ENCODE peak calls at places on chromosomes 1 and 21, in five cellular contexts. Y is BE2C; E is CD4-positive, alpha-beta memory T cell; J is neuronal stem cell; D is osteoblast. O is an unnamed sample. For H3K36me3 and H3K27me3, the result is how much of the 10 kb centered on the place peaks cover.

GRCh38 chr1:7278045-7278444 is 492.8 kb downstream of the CAMTA1 start:
- DNase-seq in Y (no peak), E (no peak), J (no peak), D (no peak), O (no peak)

GRCh38 chr1:66274634-66275033 is 259.3 kb upstream of the SGIP1 start:
- DNase-seq in Y (no peak), E (peak), J (no peak), D (no peak), O (no peak)

GRCh38 chr21:16076465-16076864 is 346.7 kb downstream of the USP25 start:
- DNase-seq in Y (no peak), E (no peak), J (no peak), D (no peak), O (no peak)

GRCh38 chr1:220892997-220893700 is 13.9 kb downstream of the HLX start:
- DNase-seq in Y (no peak), E (no peak), J (no peak), D (no peak), O (peak)

GRCh38 chr1:223870617-223871574 is 25.1 kb upstream of the TP53BP2 start:
- DNase-seq in Y (peak), E (no peak), J (no peak), D (no peak), O (no peak)

GRCh38 chr1:1680912-1681273 is 11.7 kb downstream of the SLC35E2B start:
- DNase-seq in Y (peak), E (no peak), J (no peak), D (peak), O (no peak)

GRCh38 chr1:169753549-169753948 is 19.7 kb upstream of the SELE start:
- DNase-seq in Y (no peak), E (no peak), J (no peak), D (no peak), O (peak)

GRCh38 chr1:78222225-78222961 is 176.6 kb downstream of the GIPC2 start:
- DNase-seq in Y (no peak), E (no peak), J (no peak), D (no peak), O (no peak)

GRCh38 chr1:81424056-81424455 is 376.7 kb upstream of the ADGRL2 start:
- DNase-seq in Y (no peak), E (no peak), J (no peak), D (no peak), O (no peak)

GRCh38 chr1:9121891-9122409 is 7.0 kb downstream of the GPR157 start:
- DNase-seq in Y (no peak), E (peak), J (no peak), D (no peak), O (no peak)

GRCh38 chr21:27040738-27041137 is 73.8 kb upstream of the ADAMTS5 start:
- DNase-seq in Y (no peak), E (no peak), J (no peak), D (no peak), O (no peak)

GRCh38 chr1:234260578-234260977 is 112.7 kb upstream of the COA6 start:
- DNase-seq in Y (no peak), E (no peak), J (no peak), D (no peak), O (no peak)

GRCh38 chr21:41147979-41148355 is 20.0 kb upstream of the BACE2 start:
- DNase-seq in Y (no peak), E (no peak), J (no peak), D (no peak), O (no peak)

GRCh38 chr1:43565600-43566360 is 35.1 kb downstream of the PTPRF start:
- DNase-seq in Y (peak), E (peak), J (peak), D (peak), O (peak)
- H3K4me3 ChIP-seq in Y (peak), E (peak), J (no peak), D (peak), O (peak)

DNA sequence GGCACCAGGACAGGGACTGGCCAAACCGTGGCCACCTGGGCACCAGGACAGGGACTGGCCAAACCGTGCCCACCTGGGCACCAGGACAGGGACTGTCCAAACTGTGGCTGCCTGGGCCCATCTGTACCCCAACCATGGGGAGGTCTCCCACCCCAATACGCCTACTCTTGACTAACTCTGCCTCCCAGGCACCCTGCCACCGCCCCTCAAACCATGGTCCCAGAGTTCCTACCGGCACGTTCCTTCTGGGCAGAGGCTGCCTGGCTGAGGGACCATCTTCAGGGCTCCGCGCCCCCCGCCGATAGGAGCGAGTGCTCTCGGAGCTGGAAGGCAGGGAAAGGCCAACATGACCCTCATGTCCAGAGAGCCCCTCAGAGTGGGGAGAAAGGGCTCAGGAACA is 6.3 kb upstream of the TCEA3 start:
- DNase-seq in Y (no peak), E (no peak), J (no peak), D (no peak), O (no peak)
- H3K36me3 ChIP-seq in Y (under half), E (under half), J (half or more), D (under half), O (under half)

GRCh38 chr1:38265293-38266196 is 219.0 kb upstream of the POU3F1 start:
- DNase-seq in Y (no peak), E (no peak), J (no peak), D (no peak), O (no peak)
- H3K27me3 ChIP-seq in Y (under half), E (under half), J (under half), D (under half), O (under half)

DNA sequence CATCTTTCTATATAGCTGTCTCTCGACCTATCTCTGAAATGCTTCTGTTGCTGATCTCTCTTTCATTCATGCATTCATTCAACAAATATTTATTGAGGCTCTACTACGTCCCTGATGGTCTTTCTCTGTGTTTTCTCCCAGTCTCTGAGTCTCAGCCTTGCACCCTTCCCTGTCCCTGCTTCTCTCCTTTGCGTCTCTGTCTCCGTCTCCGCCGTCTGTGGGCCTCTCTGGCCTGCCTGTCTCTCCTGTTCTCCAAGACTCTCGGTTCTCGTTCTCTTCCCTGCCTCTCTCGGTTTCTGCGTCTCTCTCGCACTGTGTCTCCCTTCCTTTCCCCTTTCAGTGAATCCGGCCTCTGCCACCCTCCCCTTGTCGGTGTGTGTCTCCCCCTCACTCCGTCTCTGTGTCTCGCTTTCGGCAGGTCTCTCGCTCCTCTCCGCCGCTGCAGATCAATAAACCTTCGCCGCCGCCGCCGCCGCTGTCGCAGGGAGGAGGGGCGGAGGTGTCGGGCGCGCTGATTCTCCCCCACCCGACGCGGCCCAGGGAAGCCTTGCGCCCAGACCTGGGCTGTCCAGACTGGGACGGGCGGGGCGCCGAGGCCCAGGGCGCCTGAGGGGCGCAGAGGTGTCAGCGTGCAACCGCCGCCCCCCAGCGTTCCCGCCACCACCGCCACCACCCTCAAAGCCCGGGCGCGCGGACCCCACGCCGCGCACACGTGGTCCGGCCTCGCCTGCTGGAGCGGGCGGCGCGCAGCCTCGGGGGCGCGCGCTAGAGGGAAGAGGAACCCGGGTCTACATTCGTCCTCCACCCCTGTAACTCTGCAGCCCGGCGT is 3.0 kb downstream of the EFNA3 start:
- DNase-seq in Y (no peak), E (no peak), J (no peak), D (peak), O (peak)
- H3K4me3 ChIP-seq in Y (no peak), E (no peak), J (peak), D (no peak), O (peak)

GRCh38 chr1:42934111-42934510 is 24.6 kb downstream of the SLC2A1 start:
- DNase-seq in Y (no peak), E (no peak), J (no peak), D (no peak), O (peak)

GRCh38 chr1:42933610-42934009 is 25.1 kb downstream of the SLC2A1 start:
- DNase-seq in Y (no peak), E (no peak), J (no peak), D (peak), O (peak)

GRCh38 chr1:42932442-42932941 is 26.2 kb downstream of the SLC2A1 start:
- DNase-seq in Y (no peak), E (no peak), J (no peak), D (no peak), O (no peak)

GRCh38 chr1:42931911-42932422 is 26.7 kb downstream of the SLC2A1 start:
- DNase-seq in Y (peak), E (peak), J (no peak), D (no peak), O (peak)

GRCh38 chr1:42933060-42933586 is 25.5 kb downstream of the SLC2A1 start:
- DNase-seq in Y (no peak), E (no peak), J (no peak), D (no peak), O (peak)
- H3K36me3 ChIP-seq in Y (half or more), E (under half), J (half or more), D (under half), O (half or more)

GRCh38 chr1:46576564-46576963 is 25.1 kb upstream of the KNCN start:
- DNase-seq in Y (no peak), E (no peak), J (no peak), D (no peak), O (no peak)

GRCh38 chr1:46575778-46576177 is 24.3 kb upstream of the KNCN start:
- DNase-seq in Y (no peak), E (no peak), J (no peak), D (no peak), O (peak)

GRCh38 chr1:46577671-46578070 is 26.2 kb upstream of the KNCN start:
- DNase-seq in Y (no peak), E (no peak), J (no peak), D (no peak), O (no peak)

GRCh38 chr1:46571691-46572225 is 20.3 kb upstream of the KNCN start:
- DNase-seq in Y (no peak), E (no peak), J (no peak), D (no peak), O (no peak)

GRCh38 chr1:46575300-46575699 is 23.9 kb upstream of the KNCN start:
- DNase-seq in Y (no peak), E (no peak), J (no peak), D (no peak), O (no peak)
- H3K27me3 ChIP-seq in Y (under half), E (under half), J (under half), D (under half), O (under half)

DNA sequence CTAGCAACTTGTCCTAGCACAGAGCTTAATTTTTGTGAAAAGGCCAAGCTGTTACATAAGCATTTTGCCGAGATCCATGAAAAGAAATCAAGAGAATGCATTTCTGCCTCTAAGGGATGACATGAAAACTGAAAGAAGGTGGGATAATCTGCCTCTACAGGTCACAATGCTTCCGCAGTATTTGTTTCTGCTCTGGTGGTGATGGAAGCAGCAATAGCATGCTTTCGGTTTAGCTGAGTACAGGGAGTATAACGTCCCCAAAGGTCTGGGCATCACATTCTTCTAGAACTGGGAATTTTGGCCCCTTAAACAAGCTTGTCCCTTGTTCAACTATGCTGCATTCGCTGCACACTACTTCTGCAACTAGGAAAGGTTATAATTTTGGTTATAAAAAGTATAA is 14.4 kb upstream of the MAGI3 start:
- DNase-seq in Y (no peak), E (no peak), J (no peak), D (no peak), O (peak)
- H3K4me3 ChIP-seq in Y (no peak), E (no peak), J (no peak), D (peak), O (no peak)

GRCh38 chr1:211281322-211282022 is 22.3 kb downstream of the RCOR3 start:
- DNase-seq in Y (no peak), E (no peak), J (no peak), D (peak), O (peak)

GRCh38 chr1:211285196-211285595 is 26.0 kb downstream of the RCOR3 start:
- DNase-seq in Y (no peak), E (no peak), J (no peak), D (peak), O (no peak)

GRCh38 chr1:211280910-211281309 is 21.7 kb downstream of the RCOR3 start:
- DNase-seq in Y (no peak), E (no peak), J (no peak), D (no peak), O (no peak)

GRCh38 chr1:211282023-211282373 is 22.8 kb downstream of the RCOR3 start:
- DNase-seq in Y (no peak), E (no peak), J (no peak), D (no peak), O (no peak)

DNA sequence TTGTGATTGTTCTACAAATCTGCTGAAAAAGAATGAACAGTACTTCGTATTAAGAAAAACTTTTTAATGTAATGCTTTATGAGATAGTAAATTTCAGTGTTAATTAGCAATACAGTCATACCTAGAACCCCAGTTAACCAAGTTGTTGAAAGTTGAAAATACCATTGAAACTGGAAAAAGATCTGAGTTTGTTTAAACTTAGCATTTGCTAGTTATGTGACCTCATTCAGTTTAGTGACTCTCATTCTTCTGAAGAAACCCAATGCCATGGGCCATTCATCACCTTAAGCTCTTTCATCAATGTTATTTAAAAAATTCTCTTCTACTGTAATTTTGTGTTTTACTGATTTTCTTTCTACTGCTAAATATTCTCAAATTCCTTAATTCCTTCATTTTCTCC is 20.2 kb downstream of the RCOR3 start:
- DNase-seq in Y (no peak), E (no peak), J (no peak), D (no peak), O (no peak)
- H3K36me3 ChIP-seq in Y (half or more), E (under half), J (half or more), D (under half), O (under half)

GRCh38 chr1:228750915-228751314 is 15.6 kb downstream of the RHOU start:
- DNase-seq in Y (no peak), E (no peak), J (no peak), D (no peak), O (no peak)
- H3K27me3 ChIP-seq in Y (under half), E (under half), J (under half), D (under half), O (under half)

DNA sequence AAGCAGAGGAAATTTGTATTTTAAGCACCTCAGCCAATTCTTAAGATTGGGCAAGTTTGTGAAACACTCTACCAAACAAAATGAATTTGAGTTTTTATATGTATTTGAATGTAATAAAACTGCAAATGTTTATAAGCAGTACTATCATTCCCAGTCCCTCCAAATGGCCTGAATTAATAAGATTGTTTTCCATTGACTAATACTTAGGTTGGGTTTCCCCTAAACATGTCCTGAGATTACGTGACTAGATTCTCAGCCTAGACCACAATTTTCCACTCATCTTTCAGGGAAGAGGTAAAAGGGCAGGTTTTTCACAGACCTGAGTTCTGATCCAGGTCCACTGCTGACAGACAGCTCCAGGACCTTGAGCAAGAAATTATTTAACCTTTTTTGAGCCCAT is 51.4 kb downstream of the BEND5 start:
- DNase-seq in Y (no peak), E (no peak), J (no peak), D (no peak), O (no peak)
- H3K4me3 ChIP-seq in Y (no peak), E (no peak), J (no peak), D (no peak), O (no peak)